ENCODE peak calls at places on chromosomes 5 and 9, in six cellular contexts. One of them, this sample, is unnamed.

GRCh38 chr9:93117924-93118862 is 15.9 kb downstream of the NINJ1 start:
- DNase-seq in astrocyte: no peak
- DNase-seq in iris pigment epithelial cell: no peak
- DNase-seq in aorta: peak
- DNase-seq in heart right ventricle: no peak
- DNase-seq in stimulated activated CD8-positive, alpha-beta memory T cell treated with anti-CD3 and anti-CD28 coated beads, Interleukin-12 subunit alpha, Interleukin-12 subunit beta, amount 100 ng/mL, for 4 hours: no peak
- DNase-seq in this sample: no peak

GRCh38 chr9:136240941-136241340 is 4.7 kb downstream of the QSOX2 start:
- DNase-seq in iris pigment epithelial cell: no peak
- DNase-seq in heart right ventricle: no peak
- DNase-seq in aorta: no peak
- DNase-seq in astrocyte: no peak
- DNase-seq in stimulated activated CD8-positive, alpha-beta memory T cell treated with anti-CD3 and anti-CD28 coated beads, Interleukin-12 subunit alpha, Interleukin-12 subunit beta, amount 100 ng/mL, for 4 hours: no peak
- DNase-seq in this sample: no peak

GRCh38 chr9:129624168-129624759 is 1.7 kb upstream of the NTMT1 start:
- DNase-seq in astrocyte: peak
- DNase-seq in iris pigment epithelial cell: no peak
- DNase-seq in stimulated activated CD8-positive, alpha-beta memory T cell treated with anti-CD3 and anti-CD28 coated beads, Interleukin-12 subunit alpha, Interleukin-12 subunit beta, amount 100 ng/mL, for 4 hours: peak
- DNase-seq in heart right ventricle: peak
- DNase-seq in aorta: peak
- DNase-seq in this sample: no peak

GRCh38 chr5:154647760-154648143 is 107.4 kb upstream of the LARP1 start:
- DNase-seq in heart right ventricle: no peak
- DNase-seq in aorta: no peak
- DNase-seq in astrocyte: no peak
- DNase-seq in iris pigment epithelial cell: no peak
- DNase-seq in stimulated activated CD8-positive, alpha-beta memory T cell treated with anti-CD3 and anti-CD28 coated beads, Interleukin-12 subunit alpha, Interleukin-12 subunit beta, amount 100 ng/mL, for 4 hours: no peak
- DNase-seq in this sample: no peak

GRCh38 chr5:79582186-79582585 is 30.1 kb upstream of the TENT2 start:
- DNase-seq in iris pigment epithelial cell: no peak
- DNase-seq in aorta: no peak
- DNase-seq in heart right ventricle: no peak
- DNase-seq in stimulated activated CD8-positive, alpha-beta memory T cell treated with anti-CD3 and anti-CD28 coated beads, Interleukin-12 subunit alpha, Interleukin-12 subunit beta, amount 100 ng/mL, for 4 hours: no peak
- DNase-seq in astrocyte: no peak
- DNase-seq in this sample: no peak

GRCh38 chr9:76180541-76180940 is 213.7 kb downstream of the RFK start:
- DNase-seq in iris pigment epithelial cell: peak
- DNase-seq in heart right ventricle: no peak
- DNase-seq in stimulated activated CD8-positive, alpha-beta memory T cell treated with anti-CD3 and anti-CD28 coated beads, Interleukin-12 subunit alpha, Interleukin-12 subunit beta, amount 100 ng/mL, for 4 hours: no peak
- DNase-seq in aorta: no peak
- DNase-seq in astrocyte: peak
- DNase-seq in this sample: no peak

GRCh38 chr5:149450199-149450598 is 71.1 kb upstream of the IL17B start:
- DNase-seq in aorta: peak
- DNase-seq in heart right ventricle: peak
- DNase-seq in astrocyte: peak
- DNase-seq in stimulated activated CD8-positive, alpha-beta memory T cell treated with anti-CD3 and anti-CD28 coated beads, Interleukin-12 subunit alpha, Interleukin-12 subunit beta, amount 100 ng/mL, for 4 hours: no peak
- DNase-seq in iris pigment epithelial cell: peak
- DNase-seq in this sample: peak

GRCh38 chr9:124046189-124046588 is 34.6 kb downstream of the LHX2 start:
- DNase-seq in heart right ventricle: no peak
- DNase-seq in stimulated activated CD8-positive, alpha-beta memory T cell treated with anti-CD3 and anti-CD28 coated beads, Interleukin-12 subunit alpha, Interleukin-12 subunit beta, amount 100 ng/mL, for 4 hours: no peak
- DNase-seq in astrocyte: no peak
- DNase-seq in aorta: no peak
- DNase-seq in iris pigment epithelial cell: no peak
- DNase-seq in this sample: no peak

GRCh38 chr9:63816742-63817621 is 1468.0 kb downstream of the FOXD4L5 start:
- DNase-seq in stimulated activated CD8-positive, alpha-beta memory T cell treated with anti-CD3 and anti-CD28 coated beads, Interleukin-12 subunit alpha, Interleukin-12 subunit beta, amount 100 ng/mL, for 4 hours: peak
- DNase-seq in iris pigment epithelial cell: peak
- DNase-seq in heart right ventricle: peak
- DNase-seq in astrocyte: peak
- DNase-seq in aorta: peak
- DNase-seq in this sample: peak

GRCh38 chr9:27333241-27334052 is 36.5 kb upstream of the EQTN start:
- DNase-seq in astrocyte: peak
- DNase-seq in heart right ventricle: no peak
- DNase-seq in aorta: no peak
- DNase-seq in iris pigment epithelial cell: peak
- DNase-seq in stimulated activated CD8-positive, alpha-beta memory T cell treated with anti-CD3 and anti-CD28 coated beads, Interleukin-12 subunit alpha, Interleukin-12 subunit beta, amount 100 ng/mL, for 4 hours: no peak
- DNase-seq in this sample: peak

GRCh38 chr9:125805057-125805456 is 57.9 kb downstream of the PBX3 start:
- DNase-seq in stimulated activated CD8-positive, alpha-beta memory T cell treated with anti-CD3 and anti-CD28 coated beads, Interleukin-12 subunit alpha, Interleukin-12 subunit beta, amount 100 ng/mL, for 4 hours: no peak
- DNase-seq in astrocyte: peak
- DNase-seq in heart right ventricle: no peak
- DNase-seq in aorta: no peak
- DNase-seq in iris pigment epithelial cell: peak
- DNase-seq in this sample: no peak

GRCh38 chr5:179244051-179244450 is 101.2 kb downstream of the ADAMTS2 start:
- DNase-seq in heart right ventricle: no peak
- DNase-seq in aorta: no peak
- DNase-seq in stimulated activated CD8-positive, alpha-beta memory T cell treated with anti-CD3 and anti-CD28 coated beads, Interleukin-12 subunit alpha, Interleukin-12 subunit beta, amount 100 ng/mL, for 4 hours: no peak
- DNase-seq in iris pigment epithelial cell: no peak
- DNase-seq in astrocyte: no peak
- DNase-seq in this sample: peak

This sample was measured in left cardiac atrium.